ENCODE peak calls at places on chromosomes 2 and 18, in ten cellular contexts. G, K, C, N, W, Z, U, A, E and I are unnamed samples.

GRCh38 chr2:105926960-105927678 is 182.4 kb downstream of the NCK2 start:
- DNase-seq in Z (no peak), E (no peak), C (peak; percentile 21), K (peak; percentile 35), U (no peak), N (no peak), G (no peak), W (peak; percentile 63), A (no peak), I (peak; percentile 35)

GRCh38 chr2:37832590-37833197 is 92.4 kb upstream of the RMDN2 start:
- DNase-seq in N (peak; percentile 87), G (peak; percentile 90), E (peak; percentile 87), U (peak; percentile 89), A (peak; percentile 93), W (peak; percentile 63), C (peak; percentile 73), Z (peak; percentile 92), K (peak; percentile 98), I (peak; percentile 88)

GRCh38 chr2:113182471-113183260 is 8.9 kb downstream of the PSD4 start:
- DNase-seq in G (no peak), K (no peak), Z (no peak), W (no peak), A (no peak), C (no peak), E (no peak), U (no peak), N (peak; percentile 51), I (no peak)

GRCh38 chr2:31013311-31013710 is 124.9 kb downstream of the GALNT14 start:
- DNase-seq in N (no peak), U (no peak), C (no peak), E (no peak), Z (peak; percentile 18), G (no peak), A (no peak), W (no peak), K (no peak), I (no peak)

GRCh38 chr2:163515836-163516235 is 220.0 kb downstream of the FIGN start:
- DNase-seq in A (no peak), E (no peak), N (no peak), C (no peak), K (no peak), W (no peak), U (no peak), Z (no peak), G (no peak), I (no peak)

GRCh38 chr18:61992285-61992684 is 99.5 kb upstream of the RNF152 start:
- DNase-seq in W (no peak), U (no peak), N (no peak), G (no peak), E (no peak), C (peak; percentile 13), K (no peak), Z (no peak), A (peak; percentile 52), I (no peak)

GRCh38 chr2:230472619-230473018 is 56.6 kb downstream of the SP100 start:
- DNase-seq in N (no peak), K (no peak), C (no peak), A (no peak), U (no peak), Z (no peak), W (no peak), G (no peak), E (no peak), I (no peak)

GRCh38 chr18:74395630-74396251 is 61.4 kb downstream of the DIPK1C start:
- DNase-seq in U (no peak), C (no peak), Z (no peak), G (no peak), W (no peak), E (no peak), A (no peak), K (no peak), N (peak; percentile 67), I (no peak)

GRCh38 chr2:94602466-94602865 is 268.8 kb upstream of the TEKT4 start:
- DNase-seq in C (no peak), Z (no peak), G (no peak), N (no peak), W (no peak), E (no peak), K (no peak), A (no peak), U (no peak), I (no peak)

DNA sequence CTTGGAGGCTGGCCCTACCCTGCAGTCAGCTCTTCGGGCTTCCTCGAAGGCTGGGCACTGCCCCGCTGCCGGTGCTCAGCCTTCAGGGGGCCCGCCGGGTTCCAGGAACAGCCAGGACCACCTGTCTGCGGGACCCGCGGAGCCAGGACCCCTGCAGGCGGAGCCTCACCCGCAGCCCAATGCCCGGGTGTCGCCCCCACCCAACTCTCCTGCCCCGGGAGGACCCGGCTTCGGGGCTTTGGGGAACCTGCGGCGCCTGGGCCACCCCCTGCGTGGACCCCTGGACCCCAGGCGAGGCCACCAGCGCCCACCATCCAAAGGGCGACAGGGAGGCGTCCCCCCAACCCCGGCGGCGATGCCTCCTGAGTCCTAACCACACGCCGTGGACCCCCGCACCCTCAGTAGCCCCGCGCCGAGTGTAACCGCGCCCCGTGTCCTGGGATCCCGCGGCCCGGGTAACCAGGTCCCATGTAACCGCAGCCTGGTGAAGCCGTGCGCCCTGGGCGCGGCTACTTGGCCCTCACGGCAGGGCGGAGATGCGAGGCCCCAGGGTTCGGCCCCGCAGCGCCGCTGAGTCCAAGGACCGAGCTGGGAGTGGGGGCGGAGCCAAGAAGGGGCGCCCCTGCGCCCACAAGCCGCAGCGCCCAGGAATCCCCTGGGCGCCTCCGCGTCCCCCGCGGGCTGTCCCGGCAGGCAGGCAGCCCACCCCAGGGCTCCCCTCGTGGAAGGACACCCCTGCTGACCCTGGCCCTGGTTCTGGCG is 11.0 kb upstream of the UBE2F start:
- DNase-seq in U (no peak), C (no peak), G (peak; percentile 69), A (no peak), N (no peak), E (no peak), Z (no peak), W (no peak), K (peak; percentile 18), I (peak; percentile 59)
- H3K4me3 ChIP-seq in U (peak overlapping the region; percentile 4), C (peak overlapping the region; percentile 43), G (peak overlapping the region; percentile 71), A (no peak overlapping the region), N (peak overlapping the region; percentile 19), E (no peak overlapping the region), Z (peak overlapping the region; percentile 32), W (no peak overlapping the region), K (no peak overlapping the region), I (peak overlapping the region; percentile 28)

GRCh38 chr18:58653814-58654509 is 17.3 kb upstream of the MALT1 start:
- DNase-seq in N (no peak), A (no peak), K (no peak), W (no peak), C (no peak), U (no peak), G (no peak), E (no peak), Z (no peak), I (no peak)
- H3K4me1 ChIP-seq in N (no peaks in the 10 kb centered on the region), A (peaks cover 19% of the 10 kb centered on the region), K (no peaks in the 10 kb centered on the region), W (peaks cover 17% of the 10 kb centered on the region), C (peaks cover 15% of the 10 kb centered on the region), U (no peaks in the 10 kb centered on the region), G (no peaks in the 10 kb centered on the region), E (no peaks in the 10 kb centered on the region), Z (peaks cover 2% of the 10 kb centered on the region), I (no peaks in the 10 kb centered on the region)

GRCh38 chr18:12036201-12036751 is 55.0 kb downstream of the IMPA2 start:
- DNase-seq in K (no peak), C (no peak), A (peak; percentile 24), E (no peak), N (no peak), G (no peak), U (no peak), Z (no peak), W (no peak), I (peak; percentile 84)

GRCh38 chr18:12033643-12034025 is 52.3 kb downstream of the IMPA2 start:
- DNase-seq in U (no peak), E (no peak), N (no peak), W (no peak), G (no peak), Z (no peak), K (no peak), A (peak; percentile 7), C (no peak), I (no peak)

GRCh38 chr18:12032786-12033642 is 51.7 kb downstream of the IMPA2 start:
- DNase-seq in A (peak; percentile 23), G (no peak), C (no peak), N (no peak), W (no peak), E (no peak), Z (peak; percentile 52), K (no peak), U (no peak), I (no peak)

GRCh38 chr18:12035481-12035880 is 54.2 kb downstream of the IMPA2 start:
- DNase-seq in U (no peak), A (peak; percentile 26), G (no peak), C (no peak), E (no peak), Z (no peak), K (no peak), W (no peak), N (no peak), I (peak; percentile 35)

DNA sequence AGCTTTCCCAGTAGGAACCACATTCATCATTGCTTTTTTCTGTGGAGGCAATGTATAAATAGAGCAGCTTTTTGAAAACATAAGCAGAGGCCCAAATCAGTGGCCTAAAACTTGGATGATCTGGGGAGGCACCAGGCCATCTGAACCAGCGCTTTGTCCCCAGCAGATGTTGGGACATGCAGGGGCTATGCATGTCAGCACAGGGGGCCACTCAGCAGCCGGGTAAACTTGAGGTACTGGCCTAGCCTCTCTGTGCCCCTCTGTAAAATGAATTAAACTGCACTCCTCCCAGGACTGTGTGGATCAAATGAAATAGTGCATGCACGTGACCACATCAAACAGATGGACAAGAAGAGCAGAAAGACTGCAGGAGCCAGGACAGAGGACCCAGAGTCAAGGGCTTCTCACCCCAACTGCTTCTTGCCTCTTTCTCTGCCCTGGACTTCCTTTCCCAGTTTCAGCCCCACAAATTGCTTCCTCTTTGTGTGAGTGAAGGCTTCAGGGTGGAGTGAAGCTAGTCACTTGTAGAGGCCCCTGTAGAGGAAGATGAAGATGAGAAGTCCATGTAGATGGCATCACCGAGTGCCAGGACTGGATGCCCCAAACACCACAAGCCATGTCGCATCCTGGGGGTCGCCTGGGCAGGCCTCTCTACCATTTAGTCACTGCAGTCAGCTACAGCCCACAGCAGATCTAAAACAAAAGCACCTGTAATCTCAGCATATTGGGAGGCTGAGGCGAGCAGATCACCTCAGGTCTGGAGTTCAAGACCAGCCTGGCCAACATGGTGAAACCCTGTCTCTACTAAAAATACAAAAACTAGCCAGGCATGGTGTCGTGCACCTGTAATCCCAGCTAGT is 53.2 kb downstream of the IMPA2 start:
- DNase-seq in A (peak; percentile 13), E (no peak), W (no peak), U (no peak), K (no peak), Z (no peak), G (no peak), C (no peak), N (no peak), I (no peak)
- H3K36me3 ChIP-seq in A (no peaks in the 10 kb centered on the region), E (peaks cover 25% of the 10 kb centered on the region), W (no peaks in the 10 kb centered on the region), U (no peaks in the 10 kb centered on the region), K (no peaks in the 10 kb centered on the region), Z (peaks cover 5% of the 10 kb centered on the region), G (peaks cover 22% of the 10 kb centered on the region), C (peaks cover 15% of the 10 kb centered on the region), N (peaks cover 9% of the 10 kb centered on the region), I (peaks cover 53% of the 10 kb centered on the region)

DNA sequence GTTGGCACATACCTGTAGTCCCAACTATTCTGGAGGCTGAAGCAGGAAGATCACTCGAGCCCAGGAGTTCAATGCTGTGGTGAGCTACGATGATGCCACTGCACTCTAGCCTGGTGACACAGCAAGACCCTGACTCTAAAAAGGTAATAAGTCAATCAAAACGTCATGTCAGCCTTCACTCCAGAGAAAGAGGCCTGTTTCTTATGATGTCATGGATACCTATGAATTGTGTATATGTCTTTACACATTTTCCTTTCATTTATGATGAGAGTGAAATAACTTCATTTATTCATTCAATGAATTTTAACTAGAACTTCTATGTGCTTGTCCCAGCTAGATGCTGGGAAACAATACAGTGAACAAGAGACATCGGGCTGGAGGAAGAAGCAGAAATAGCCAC is 25.0 kb upstream of the ID2 start:
- DNase-seq in G (no peak), Z (no peak), W (no peak), C (no peak), N (no peak), U (no peak), K (no peak), A (no peak), E (no peak), I (no peak)
- H3K4me3 ChIP-seq in G (no peak overlapping the region), Z (no peak overlapping the region), W (no peak overlapping the region), C (no peak overlapping the region), N (no peak overlapping the region), U (no peak overlapping the region), K (no peak overlapping the region), A (no peak overlapping the region), E (no peak overlapping the region), I (no peak overlapping the region)